ENCODE peak calls at places on chromosomes 12 and 14, in seven cellular contexts. One of them, this sample, is unnamed.

GRCh38 chr14:93533864-93534263 is 103.1 kb downstream of the UNC79 start:
- DNase-seq in ovary: no peak
- DNase-seq in left lung: no peak
- DNase-seq in cardiac muscle cell: no peak
- DNase-seq in A549: no peak
- DNase-seq in AG09309: no peak
- DNase-seq in GM12864: no peak
- DNase-seq in this sample: no peak

GRCh38 chr14:24861083-24861630 is 188.8 kb downstream of the STXBP6 start:
- DNase-seq in A549: no peak
- DNase-seq in ovary: no peak
- DNase-seq in cardiac muscle cell: peak; percentile 44
- DNase-seq in GM12864: no peak
- DNase-seq in AG09309: no peak
- DNase-seq in left lung: no peak
- DNase-seq in this sample: peak; percentile 17

GRCh38 chr12:52613363-52614030 is 4.9 kb downstream of the KRT73 start:
- DNase-seq in left lung: no peak
- DNase-seq in AG09309: no peak
- DNase-seq in A549: no peak
- DNase-seq in GM12864: no peak
- DNase-seq in ovary: no peak
- DNase-seq in cardiac muscle cell: no peak
- DNase-seq in this sample: no peak

GRCh38 chr14:91038439-91038838 is 22.0 kb downstream of the RPS6KA5 start:
- DNase-seq in A549: no peak
- DNase-seq in left lung: no peak
- DNase-seq in ovary: no peak
- DNase-seq in GM12864: no peak
- DNase-seq in AG09309: peak; percentile 66
- DNase-seq in cardiac muscle cell: peak; percentile 70
- DNase-seq in this sample: peak; percentile 35

GRCh38 chr12:8948711-8949524 is 527 bp downstream of the M6PR start:
- DNase-seq in A549: peak; percentile 28
- DNase-seq in cardiac muscle cell: peak; percentile 67
- DNase-seq in AG09309: peak; percentile 1
- DNase-seq in GM12864: no peak
- DNase-seq in ovary: peak; percentile 37
- DNase-seq in left lung: no peak
- DNase-seq in this sample: no peak

GRCh38 chr14:67491741-67492504 is 3.4 kb upstream of the TMEM229B start:
- DNase-seq in ovary: no peak
- DNase-seq in cardiac muscle cell: no peak
- DNase-seq in left lung: no peak
- DNase-seq in AG09309: no peak
- DNase-seq in GM12864: no peak
- DNase-seq in A549: no peak
- DNase-seq in this sample: no peak

GRCh38 chr12:3747543-3747942 is 5.4 kb downstream of the CRACR2A start:
- DNase-seq in ovary: no peak
- DNase-seq in A549: no peak
- DNase-seq in cardiac muscle cell: no peak
- DNase-seq in left lung: no peak
- DNase-seq in AG09309: no peak
- DNase-seq in GM12864: no peak
- DNase-seq in this sample: no peak

GRCh38 chr12:75650989-75651695 is 139.7 kb upstream of the KRR1 start:
- DNase-seq in left lung: no peak
- DNase-seq in cardiac muscle cell: peak; percentile 86
- DNase-seq in A549: no peak
- DNase-seq in AG09309: no peak
- DNase-seq in GM12864: no peak
- DNase-seq in ovary: no peak
- DNase-seq in this sample: peak; percentile 47

GRCh38 chr14:82075566-82075965 is 541.9 kb upstream of the SEL1L start:
- DNase-seq in AG09309: no peak
- DNase-seq in GM12864: no peak
- DNase-seq in cardiac muscle cell: peak; percentile 1
- DNase-seq in A549: no peak
- DNase-seq in ovary: peak; percentile 24
- DNase-seq in left lung: no peak
- DNase-seq in this sample: no peak

GRCh38 chr14:96267916-96268315 is 11.9 kb downstream of the BDKRB1 start:
- DNase-seq in cardiac muscle cell: no peak
- DNase-seq in A549: no peak
- DNase-seq in left lung: no peak
- DNase-seq in AG09309: no peak
- DNase-seq in ovary: no peak
- DNase-seq in GM12864: no peak
- DNase-seq in this sample: no peak

GRCh38 chr14:55267816-55268215 is 3.4 kb upstream of the FBXO34 start:
- DNase-seq in left lung: no peak
- DNase-seq in A549: no peak
- DNase-seq in ovary: no peak
- DNase-seq in GM12864: no peak
- DNase-seq in cardiac muscle cell: peak; percentile 29
- DNase-seq in AG09309: no peak
- DNase-seq in this sample: no peak

GRCh38 chr12:47715877-47716548 is 9.3 kb downstream of the ENDOU start:
- DNase-seq in left lung: no peak
- DNase-seq in ovary: peak; percentile 74
- DNase-seq in AG09309: no peak
- DNase-seq in A549: no peak
- DNase-seq in cardiac muscle cell: no peak
- DNase-seq in GM12864: no peak
- DNase-seq in this sample: no peak
- H3K4me3 ChIP-seq in left lung: no peak overlapping the region
- H3K4me3 ChIP-seq in ovary: no peak overlapping the region
- H3K4me3 ChIP-seq in AG09309: no peak overlapping the region
- H3K4me3 ChIP-seq in A549: no peak overlapping the region
- H3K4me3 ChIP-seq in cardiac muscle cell: no peak overlapping the region
- H3K4me3 ChIP-seq in GM12864: no peak overlapping the region
- H3K4me3 ChIP-seq in this sample: peak overlapping the region; percentile 39

DNA sequence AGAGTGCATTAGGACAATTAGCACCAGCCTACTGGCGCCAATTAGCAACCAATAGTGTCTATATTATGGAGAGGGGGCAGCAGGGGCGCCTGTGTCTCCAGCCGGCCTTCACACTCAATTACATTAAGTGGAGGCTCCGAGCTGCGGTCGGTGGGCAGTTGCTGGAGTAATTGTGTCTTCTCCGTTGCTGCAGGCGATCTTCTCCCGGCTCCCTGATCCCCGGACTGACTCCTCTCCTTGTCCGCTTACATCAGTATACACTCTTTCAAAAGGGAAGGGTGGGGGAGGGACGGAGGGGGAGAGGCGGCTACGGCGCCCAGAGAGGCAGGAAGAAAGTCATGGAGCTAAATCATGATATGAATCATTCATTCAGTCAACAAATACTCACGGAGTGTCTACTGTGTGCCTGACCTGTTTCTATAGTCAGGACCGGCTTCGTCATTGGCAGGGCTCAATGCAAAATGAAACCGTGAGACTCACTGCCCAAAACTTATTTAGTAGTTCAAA is 707.2 kb downstream of the MED13L start:
- DNase-seq in left lung: no peak
- DNase-seq in cardiac muscle cell: no peak
- DNase-seq in GM12864: no peak
- DNase-seq in AG09309: peak; percentile 35
- DNase-seq in A549: peak; percentile 76
- DNase-seq in ovary: no peak
- DNase-seq in this sample: no peak
- H3K4me3 ChIP-seq in left lung: no peak overlapping the region
- H3K4me3 ChIP-seq in cardiac muscle cell: no peak overlapping the region
- H3K4me3 ChIP-seq in GM12864: no peak overlapping the region
- H3K4me3 ChIP-seq in AG09309: peak overlapping the region; percentile 35
- H3K4me3 ChIP-seq in A549: peak overlapping the region; percentile 25
- H3K4me3 ChIP-seq in ovary: no peak overlapping the region
- H3K4me3 ChIP-seq in this sample: no peak overlapping the region

DNA sequence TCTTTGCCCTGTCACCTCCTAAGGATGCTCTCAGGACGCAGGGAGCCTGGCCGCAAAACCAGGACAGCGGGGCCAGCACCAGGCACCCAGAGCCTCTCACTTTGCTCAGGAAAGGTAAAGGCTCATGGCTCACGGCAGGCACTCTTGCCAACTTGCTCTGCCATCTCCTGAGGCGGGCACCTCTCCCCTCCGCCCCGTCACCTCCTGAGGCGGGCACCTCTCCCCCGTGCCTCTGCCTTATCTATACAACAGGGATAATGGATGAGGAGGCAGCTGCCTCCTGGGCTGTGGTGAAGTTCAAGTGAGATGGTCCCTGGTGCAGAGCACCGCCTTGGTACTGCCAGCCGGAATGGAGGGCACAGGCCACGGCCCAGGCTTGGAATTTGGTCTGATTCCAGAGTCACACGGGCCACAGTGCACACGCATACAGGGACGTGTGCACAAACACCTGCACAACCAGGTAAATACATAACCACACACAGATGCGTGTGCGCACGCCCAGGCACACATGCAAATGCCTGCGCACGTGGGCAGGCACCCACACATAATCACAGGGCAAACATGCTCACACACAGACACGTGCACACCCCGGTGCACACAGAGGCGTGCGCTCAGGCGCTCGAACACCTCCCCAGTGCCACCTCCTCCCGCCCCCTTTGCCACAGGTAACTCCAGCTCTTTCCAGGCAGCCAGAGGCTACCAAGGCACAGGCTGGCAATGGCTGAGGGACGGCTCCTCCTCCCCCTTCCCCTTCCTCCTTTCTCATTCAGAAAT is 11.6 kb downstream of the DEGS2 start:
- DNase-seq in left lung: no peak
- DNase-seq in ovary: no peak
- DNase-seq in AG09309: no peak
- DNase-seq in A549: no peak
- DNase-seq in cardiac muscle cell: no peak
- DNase-seq in GM12864: no peak
- DNase-seq in this sample: no peak
- H3K4me3 ChIP-seq in left lung: no peak overlapping the region
- H3K4me3 ChIP-seq in ovary: no peak overlapping the region
- H3K4me3 ChIP-seq in AG09309: no peak overlapping the region
- H3K4me3 ChIP-seq in A549: no peak overlapping the region
- H3K4me3 ChIP-seq in cardiac muscle cell: no peak overlapping the region
- H3K4me3 ChIP-seq in GM12864: no peak overlapping the region
- H3K4me3 ChIP-seq in this sample: no peak overlapping the region

GRCh38 chr14:73723799-73724621 is 9.8 kb upstream of the PNMA1 start:
- DNase-seq in cardiac muscle cell: peak; percentile 99
- DNase-seq in ovary: peak; percentile 69
- DNase-seq in A549: peak; percentile 74
- DNase-seq in GM12864: no peak
- DNase-seq in left lung: no peak
- DNase-seq in AG09309: peak; percentile 98
- DNase-seq in this sample: peak; percentile 69
- H3K4me3 ChIP-seq in cardiac muscle cell: no peak overlapping the region
- H3K4me3 ChIP-seq in ovary: no peak overlapping the region
- H3K4me3 ChIP-seq in A549: no peak overlapping the region
- H3K4me3 ChIP-seq in GM12864: no peak overlapping the region
- H3K4me3 ChIP-seq in left lung: no peak overlapping the region
- H3K4me3 ChIP-seq in AG09309: peak overlapping the region; percentile 23
- H3K4me3 ChIP-seq in this sample: peak overlapping the region; percentile 12

This sample was measured in breast epithelium.